ENCODE peak calls at places on chromosomes 6 and 20, in four cellular contexts. Y is fibroblast of lung, M is hepatocyte, N is neural progenitor cell. T is an unnamed sample.
A peak's percentile ranks its signal among the peaks of the same experiment; 100 is the strongest.

GRCh38 chr20:5722927-5723326 is 27.3 kb upstream of the SHLD1 start:
- DNase-seq in N (no peak), Y (no peak), M (no peak), T (no peak)

GRCh38 chr6:147322299-147323162 is 118.3 kb downstream of the STXBP5 start:
- DNase-seq in Y (peak; percentile 78), M (no peak), N (no peak), T (peak; percentile 61)

GRCh38 chr20:56710577-56711465 is 81.7 kb downstream of the TFAP2C start:
- DNase-seq in M (peak; percentile 48), N (no peak), Y (peak; percentile 4), T (no peak)

GRCh38 chr6:5679696-5680494 is 326.8 kb downstream of the NRN1 start:
- DNase-seq in M (no peak), N (no peak), Y (no peak), T (no peak)

GRCh38 chr6:169906741-169907418 is 155.5 kb downstream of the ERMARD start:
- DNase-seq in M (no peak), Y (no peak), N (no peak), T (no peak)

GRCh38 chr20:32829291-32830005 is 9.7 kb downstream of the MAPRE1 start:
- DNase-seq in Y (no peak), M (no peak), N (no peak), T (no peak)

GRCh38 chr6:7461416-7461815 is 71.8 kb downstream of the RIOK1 start:
- DNase-seq in M (no peak), Y (no peak), N (no peak), T (no peak)

GRCh38 chr20:58908216-58908615 is 55.7 kb downstream of the GNAS start:
- DNase-seq in M (no peak), Y (no peak), N (no peak), T (no peak)

GRCh38 chr20:46558511-46558959 is 8.1 kb upstream of the OCSTAMP start:
- DNase-seq in M (peak; percentile 72), Y (peak; percentile 87), N (peak; percentile 58), T (peak; percentile 70)

GRCh38 chr6:45566882-45567281 is 189.1 kb upstream of the SUPT3H start:
- DNase-seq in M (peak; percentile 66), N (peak; percentile 82), Y (no peak), T (peak; percentile 51)

GRCh38 chr6:90374201-90374600 is 77.6 kb upstream of the BACH2 start:
- DNase-seq in N (no peak), M (no peak), Y (no peak), T (no peak)

GRCh38 chr6:8335371-8335770 is 100.0 kb downstream of the SLC35B3 start:
- DNase-seq in M (no peak), N (no peak), Y (no peak), T (no peak)

GRCh38 chr6:149855741-149856140 is 8.4 kb downstream of the LRP11 start:
- DNase-seq in Y (no peak), M (no peak), N (no peak), T (no peak)

GRCh38 chr20:17910828-17911294 is 57.7 kb downstream of the SNX5 start:
- DNase-seq in M (peak; percentile 55), Y (peak; percentile 88), N (no peak), T (peak; percentile 95)

GRCh38 chr20:22814475-22815205 is 220.5 kb upstream of the SSTR4 start:
- DNase-seq in M (no peak), N (no peak), Y (peak; percentile 54), T (no peak)

GRCh38 chr20:50049442-50050026 is 63.4 kb downstream of the UBE2V1 start:
- DNase-seq in N (no peak), M (no peak), Y (no peak), T (no peak)

GRCh38 chr20:16615199-16615598 is 42.0 kb upstream of the KIF16B start:
- DNase-seq in Y (peak; percentile 99), N (no peak), M (peak; percentile 66), T (no peak)

GRCh38 chr6:42387336-42387735 is 64.4 kb downstream of the TRERF1 start:
- DNase-seq in M (no peak), N (no peak), Y (no peak), T (no peak)

GRCh38 chr6:92715991-92716390 is 703.4 kb downstream of the EPHA7 start:
- DNase-seq in Y (peak; percentile 54), M (peak; percentile 12), N (no peak), T (no peak)

GRCh38 chr6:91412532-91412931 is 825.7 kb upstream of the MAP3K7 start:
- DNase-seq in Y (no peak), M (no peak), N (no peak), T (no peak)

GRCh38 chr6:25487012-25487411 is 165.0 kb upstream of the SCGN start:
- DNase-seq in M (no peak), N (no peak), Y (no peak), T (no peak)

GRCh38 chr20:46145646-46146045 is 27.5 kb downstream of the CD40 start:
- DNase-seq in N (peak; percentile 31), Y (no peak), M (no peak), T (no peak)

GRCh38 chr6:83442752-83443151 is 11.9 kb upstream of the ME1 start:
- DNase-seq in M (peak; percentile 20), Y (no peak), N (peak; percentile 30), T (no peak)

GRCh38 chr20:21323640-21324039 is 20.5 kb downstream of the XRN2 start:
- DNase-seq in M (peak; percentile 19), N (no peak), Y (peak; percentile 85), T (peak; percentile 82)

GRCh38 chr6:137874204-137875001 is 7.3 kb downstream of the TNFAIP3 start:
- DNase-seq in Y (no peak), N (no peak), M (no peak), T (peak; percentile 42)

GRCh38 chr20:58986968-58987517 is 6.0 kb downstream of the NELFCD start:
- DNase-seq in N (no peak), M (no peak), Y (no peak), T (no peak)

GRCh38 chr6:28597217-28597835 is 71.6 kb downstream of the GPX5 start:
- DNase-seq in Y (peak; percentile 61), N (peak; percentile 66), M (peak; percentile 58), T (no peak)

GRCh38 chr6:43733471-43734293 is 36.3 kb upstream of the VEGFA start:
- DNase-seq in Y (no peak), N (no peak), M (no peak), T (no peak)

GRCh38 chr20:40192529-40192928 is 496.5 kb downstream of the MAFB start:
- DNase-seq in Y (no peak), M (no peak), N (no peak), T (no peak)

GRCh38 chr6:108902389-108902792 is 54.2 kb downstream of the ARMC2 start:
- DNase-seq in N (peak; percentile 46), M (no peak), Y (no peak), T (peak; percentile 35)

GRCh38 chr6:108944707-108945685 is 96.8 kb downstream of the ARMC2 start:
- DNase-seq in M (peak; percentile 42), N (no peak), Y (peak; percentile 96), T (no peak)

GRCh38 chr6:701696-702479 is 8.9 kb upstream of the EXOC2 start:
- DNase-seq in Y (no peak), M (no peak), N (peak; percentile 29), T (no peak)
- TF ChIP-seq CTCF in Y (peak; percentile 8), M (no peak), N (peak; percentile 37), T (peak; percentile 17)

DNA sequence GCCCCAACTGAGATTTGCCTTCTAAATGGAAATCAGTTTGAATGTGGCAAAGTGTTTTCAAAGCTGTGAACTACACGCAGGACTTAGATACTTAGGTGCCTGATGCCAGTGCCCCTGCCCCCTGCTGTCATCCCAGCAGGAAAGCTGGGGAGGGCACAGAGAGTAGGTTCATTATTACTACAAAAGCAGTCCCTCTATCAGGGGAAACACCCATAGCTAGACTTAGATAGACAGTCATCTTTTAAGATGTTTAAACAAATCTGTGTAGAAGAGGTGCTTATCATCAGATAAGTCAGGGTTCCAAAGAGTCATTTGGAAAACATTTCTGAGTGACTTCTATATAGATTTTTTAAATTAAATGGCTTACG is 155.0 kb upstream of the SNX9 start:
- DNase-seq in M (no peak), Y (no peak), N (no peak), T (no peak)
- H3K27ac ChIP-seq in M (no peak overlapping the region), Y (no peak overlapping the region), N (no peak overlapping the region), T (no peak overlapping the region)

GRCh38 chr20:19019734-19020364 is 192.6 kb upstream of the SLC24A3 start:
- DNase-seq in Y (no peak), M (no peak), N (no peak), T (no peak)
- TF ChIP-seq CTCF in Y (no peak), M (no peak), N (peak; percentile 12), T (no peak)

GRCh38 chr6:136036071-136036380 is 184.5 kb downstream of the PDE7B start:
- DNase-seq in M (no peak), Y (no peak), N (no peak), T (no peak)
- H3K27ac ChIP-seq in M (no peak overlapping the region), Y (peak overlapping the region; percentile 6), N (no peak overlapping the region), T (no peak overlapping the region)

DNA sequence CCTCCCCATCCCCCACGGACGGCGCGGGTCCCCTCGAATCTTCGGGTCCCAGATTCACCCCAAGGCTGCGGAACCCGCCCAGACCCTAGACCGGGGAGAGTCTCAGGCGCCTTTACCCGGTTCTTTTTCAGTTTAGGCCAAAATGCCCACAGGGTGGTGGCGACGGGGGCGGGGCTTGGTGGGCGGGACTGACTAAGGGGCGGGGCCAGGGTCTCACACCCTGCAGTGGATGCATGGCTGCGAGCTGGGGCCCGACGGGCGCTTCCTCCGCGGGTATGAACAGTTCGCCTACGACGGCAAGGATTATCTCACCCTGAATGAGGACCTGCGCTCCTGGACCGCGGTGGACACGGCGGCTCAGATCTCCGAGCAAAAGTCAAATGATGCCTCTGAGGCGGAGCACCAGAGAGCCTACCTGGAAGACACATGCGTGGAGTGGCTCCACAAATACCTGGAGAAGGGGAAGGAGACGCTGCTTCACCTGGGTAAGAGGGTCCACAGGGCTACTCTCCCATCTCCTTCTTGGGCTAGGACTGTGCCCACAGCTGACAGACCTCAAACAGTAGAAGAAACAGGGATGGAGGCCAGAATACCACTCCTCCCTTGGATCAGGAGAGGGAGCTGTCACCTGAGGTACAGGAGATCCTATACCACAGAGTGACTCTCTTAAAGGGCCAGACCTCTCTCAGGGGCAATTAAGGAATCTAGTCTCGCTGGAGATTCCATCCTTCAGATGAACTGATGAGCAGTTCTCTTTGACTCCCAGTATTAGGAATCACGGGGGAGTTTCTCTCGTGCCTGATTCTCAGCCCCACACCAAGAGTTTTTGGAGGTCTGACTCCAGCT is 945 bp downstream of the HLA-E start:
- DNase-seq in Y (peak; percentile 58), N (peak; percentile 85), M (peak; percentile 86), T (peak; percentile 74)
- TF ChIP-seq CTCF in Y (no peak), N (no peak), M (no peak), T (no peak)